ENCODE peak calls at places on chromosomes 4 and X, in four cellular contexts. C is choroid plexus epithelial cell, Z is neural crest cell, U is EH. E is an unnamed sample.

GRCh38 chr4:165493359-165493758 is 114.6 kb downstream of the CPE start:
- DNase-seq in C (peak; percentile 82), Z (peak; percentile 76), U (peak; percentile 53), E (peak; percentile 87)

GRCh38 chrX:46184749-46185148 is 360.5 kb downstream of the ZNF674 start:
- DNase-seq in U (no peak), C (no peak), Z (no peak), E (no peak)

GRCh38 chr4:41329361-41329760 is 72.6 kb downstream of the UCHL1 start:
- DNase-seq in U (no peak), C (no peak), Z (no peak), E (no peak)

GRCh38 chrX:56319165-56319564 is 87.0 kb downstream of the KLF8 start:
- DNase-seq in C (no peak), U (no peak), Z (no peak), E (no peak)

GRCh38 chr4:137124278-137124932 is 407.9 kb downstream of the PCDH18 start:
- DNase-seq in C (peak; percentile 86), U (peak; percentile 82), Z (no peak), E (no peak)

GRCh38 chrX:39613997-39614679 is 483.6 kb downstream of the BCOR start:
- DNase-seq in U (no peak), C (no peak), Z (no peak), E (no peak)

GRCh38 chr4:47075919-47076318 is 44.6 kb downstream of the GABRB1 start:
- DNase-seq in C (no peak), Z (no peak), U (no peak), E (no peak)

GRCh38 chr4:64713256-64713840 is 304.1 kb upstream of the TECRL start:
- DNase-seq in C (peak; percentile 45), U (peak; percentile 10), Z (no peak), E (no peak)

GRCh38 chr4:181078236-181078635 is 1165.0 kb upstream of the TENM3 start:
- DNase-seq in Z (no peak), C (peak; percentile 66), U (no peak), E (no peak)

GRCh38 chr4:78337621-78338020 is 213.9 kb upstream of the ANXA3 start:
- DNase-seq in Z (no peak), C (no peak), U (no peak), E (no peak)

GRCh38 chr4:152678841-152679240 is 956 bp downstream of the TMEM154 start:
- DNase-seq in Z (no peak), U (no peak), C (no peak), E (no peak)

GRCh38 chr4:52873861-52874343 is 11.8 kb downstream of the RASL11B start:
- DNase-seq in Z (no peak), C (peak; percentile 32), U (no peak), E (no peak)

GRCh38 chrX:154373340-154374306 is 811 bp downstream of the FLNA start:
- DNase-seq in Z (peak; percentile 63), C (peak; percentile 61), U (peak; percentile 94), E (peak; percentile 61)

GRCh38 chr4:8843597-8843996 is 28.0 kb downstream of the HMX1 start:
- DNase-seq in C (no peak), U (no peak), Z (no peak), E (no peak)

GRCh38 chr4:1985287-1985686 is 23.5 kb downstream of the NELFA start:
- DNase-seq in Z (no peak), C (no peak), U (no peak), E (no peak)

GRCh38 chr4:166169111-166169510 is 296.1 kb downstream of the TLL1 start:
- DNase-seq in U (peak; percentile 33), Z (peak; percentile 4), C (peak; percentile 30), E (peak; percentile 38)

GRCh38 chr4:107210450-107211239 is 174.5 kb upstream of the DKK2 start:
- DNase-seq in U (peak; percentile 50), C (peak; percentile 24), Z (no peak), E (no peak)

GRCh38 chrX:134452591-134452990 is 7.4 kb upstream of the HPRT1 start:
- DNase-seq in U (no peak), C (no peak), Z (no peak), E (no peak)

GRCh38 chrX:16882188-16882587 is 12.0 kb upstream of the RBBP7 start:
- DNase-seq in C (peak; percentile 33), Z (no peak), U (peak; percentile 33), E (no peak)

GRCh38 chr4:158051401-158052235 is 121.2 kb downstream of the GASK1B start:
- DNase-seq in C (peak; percentile 96), Z (no peak), U (peak; percentile 86), E (no peak)

GRCh38 chr4:31239886-31240285 is 519.7 kb downstream of the PCDH7 start:
- DNase-seq in U (no peak), Z (no peak), C (no peak), E (no peak)

GRCh38 chr4:22072726-22073125 is 124.2 kb upstream of the KCNIP4 start:
- DNase-seq in U (no peak), Z (no peak), C (no peak), E (no peak)

GRCh38 chr4:37685726-37686372 is 327 bp downstream of the RELL1 start:
- DNase-seq in Z (no peak), U (peak; percentile 56), C (peak; percentile 30), E (peak; percentile 61)

GRCh38 chr4:176792348-176793059 is at the start of gene VEGFC:
- DNase-seq in C (peak; percentile 69), U (peak; percentile 87), Z (peak; percentile 44), E (peak; percentile 65)

GRCh38 chr4:125639182-125639621 is 324.4 kb downstream of the FAT4 start:
- DNase-seq in C (peak; percentile 22), Z (no peak), U (peak; percentile 6), E (no peak)

GRCh38 chrX:30821116-30821515 is 67.9 kb downstream of the TAB3 start:
- DNase-seq in C (peak; percentile 8), U (no peak), Z (no peak), E (no peak)

GRCh38 chrX:150482537-150483217 is 85.7 kb upstream of the MTM1 start:
- DNase-seq in Z (no peak), U (peak; percentile 61), C (peak; percentile 63), E (no peak)

GRCh38 chr4:77959566-77960338 is 97.1 kb downstream of the MRPL1 start:
- DNase-seq in U (peak; percentile 54), C (peak; percentile 76), Z (peak; percentile 12), E (no peak)

GRCh38 chr4:110059556-110060191 is 138.7 kb downstream of the ELOVL6 start:
- DNase-seq in C (peak; percentile 26), Z (no peak), U (peak; percentile 35), E (no peak)

GRCh38 chr4:99117876-99118693 is 26.0 kb downstream of the ADH4 start:
- DNase-seq in Z (no peak), C (peak; percentile 49), U (peak; percentile 36), E (no peak)

GRCh38 chrX:102720237-102721168 is at the start of gene GPRASP3:
- DNase-seq in U (peak; percentile 76), C (peak; percentile 82), Z (no peak), E (peak; percentile 57)

E was measured in endothelial cell.